ENCODE peak calls at places on chromosomes 12 and 14, in eight cellular contexts. K is fibroblast of pulmonary artery; D is ELR; G is mucosa of gallbladder; O is NCI-H1105; L is stimulated activated CD8-positive, alpha-beta memory T cell treated with anti-CD3 and anti-CD28 coated beads, Interleukin-7, amount 100 ng/mL, for 24 hours; E is pulmonary artery endothelial cell; S is activated naive CD4-positive, alpha-beta T cell. H is an unnamed sample.

GRCh38 chr14:55780156-55780946 is 200.3 kb downstream of the KTN1 start:
- DNase-seq in L (no peak), D (peak; percentile 45), S (no peak), O (no peak), G (peak; percentile 86), K (peak; percentile 90), E (no peak), H (no peak)

GRCh38 chr14:95335071-95335470 is 15.4 kb upstream of the CLMN start:
- DNase-seq in S (no peak), K (no peak), E (no peak), L (no peak), O (no peak), D (no peak), G (no peak), H (no peak)

GRCh38 chr14:104436047-104436531 is 143.5 kb upstream of the C14orf180 start:
- DNase-seq in O (no peak), L (no peak), G (peak; percentile 68), S (no peak), D (peak; percentile 6), K (peak; percentile 64), E (peak; percentile 74), H (no peak)

GRCh38 chr14:56482306-56482705 is 97.3 kb upstream of the TMEM260 start:
- DNase-seq in E (no peak), K (peak; percentile 57), O (no peak), G (no peak), L (no peak), S (no peak), D (peak; percentile 20), H (no peak)

GRCh38 chr14:83096092-83096491 is 1562.4 kb upstream of the SEL1L start:
- DNase-seq in O (no peak), E (no peak), K (no peak), L (no peak), S (no peak), G (no peak), D (no peak), H (no peak)

GRCh38 chr14:92850492-92850891 is 56.4 kb downstream of the GOLGA5 start:
- DNase-seq in S (no peak), D (peak; percentile 48), K (peak; percentile 8), E (no peak), G (no peak), L (no peak), O (no peak), H (no peak)

GRCh38 chr12:48937170-48937569 is 11.9 kb upstream of the FKBP11 start:
- DNase-seq in L (no peak), G (no peak), S (no peak), D (peak; percentile 28), K (no peak), O (no peak), E (no peak), H (no peak)

GRCh38 chr12:57430117-57430930 is 519 bp downstream of the R3HDM2 start:
- DNase-seq in G (peak; percentile 17), O (no peak), E (no peak), D (no peak), L (peak; percentile 14), S (peak; percentile 47), K (peak; percentile 33), H (peak; percentile 55)

GRCh38 chr14:35818346-35819115 is 7.6 kb upstream of the BRMS1L start:
- DNase-seq in S (no peak), D (peak; percentile 68), L (no peak), G (peak; percentile 36), O (peak; percentile 41), K (peak; percentile 66), E (no peak), H (no peak)

GRCh38 chr14:51562816-51563215 is 88.9 kb upstream of the FRMD6 start:
- DNase-seq in O (no peak), L (no peak), S (no peak), G (no peak), D (peak; percentile 94), K (no peak), E (no peak), H (no peak)

GRCh38 chr14:41604793-41605534 is 1.7 kb upstream of the LRFN5 start:
- DNase-seq in O (peak; percentile 93), G (no peak), S (no peak), L (no peak), K (peak; percentile 93), D (peak; percentile 52), E (no peak), H (no peak)

H was measured in effector memory CD8-positive, alpha-beta T cell.